ENCODE peak calls at places on chromosomes 4 and X, in eight cellular contexts. M is NCI-H345; W is GM10248; Z is NCI-H1092 treated with DMSO at 0.1 percent for 48 hours; L is stimulated activated CD8-positive, alpha-beta memory T cell treated with anti-CD3 and anti-CD28 coated beads, Interleukin-12 subunit alpha, Interleukin-12 subunit beta, amount 100 ng/mL, for 1 hour; H is stimulated activated CD4-positive, alpha-beta T cell treated with anti-CD3 and anti-CD28 coated beads, TNF-alpha, amount 100 ng/mL, for 4 hours; N is occipital lobe; U is NCI-H2171. F is an unnamed sample.

GRCh38 chrX:136115124-136115908 is 32.0 kb upstream of the FHL1 start:
- DNase-seq in M (no peak), W (no peak), Z (no peak), L (no peak), H (no peak), N (no peak), U (no peak), F (no peak)

GRCh38 chr4:185834778-185835177 is 22.8 kb upstream of the SORBS2 start:
- DNase-seq in M (no peak), W (no peak), Z (no peak), L (no peak), H (no peak), N (no peak), U (no peak), F (no peak)

GRCh38 chr4:61619528-61619927 is 419.4 kb downstream of the ADGRL3 start:
- DNase-seq in M (no peak), W (no peak), Z (no peak), L (no peak), H (no peak), N (no peak), U (no peak), F (no peak)

GRCh38 chr4:97558204-97558804 is 585.0 kb downstream of the STPG2 start:
- DNase-seq in M (no peak), W (no peak), Z (no peak), L (no peak), H (no peak), N (no peak), U (no peak), F (no peak)

GRCh38 chr4:179664628-179665027 is 2222.4 kb upstream of the AGA start:
- DNase-seq in M (no peak), W (no peak), Z (no peak), L (no peak), H (no peak), N (no peak), U (no peak), F (no peak)

GRCh38 chr4:118193421-118193820 is 159.1 kb downstream of the NDST3 start:
- DNase-seq in M (no peak), W (no peak), Z (no peak), L (no peak), H (no peak), N (no peak), U (no peak), F (no peak)

GRCh38 chr4:86788826-86789225 is 60.4 kb downstream of the SLC10A6 start:
- DNase-seq in M (no peak), W (no peak), Z (no peak), L (no peak), H (no peak), N (no peak), U (no peak), F (no peak)

GRCh38 chrX:125404667-125405160 is 85.0 kb downstream of the TEX13C start:
- DNase-seq in M (no peak), W (no peak), Z (no peak), L (no peak), H (no peak), N (no peak), U (no peak), F (no peak)

GRCh38 chr4:183074288-183074990 is 24.6 kb upstream of the WWC2 start:
- DNase-seq in M (no peak), W (no peak), Z (no peak), L (no peak), H (no peak), N (no peak), U (no peak), F (no peak)

GRCh38 chr4:7904108-7904516 is 35.5 kb downstream of the AFAP1 start:
- DNase-seq in M (no peak), W (no peak), Z (no peak), L (no peak), H (no peak), N (no peak), U (no peak), F (no peak)

GRCh38 chr4:116585240-116585639 is 500.1 kb downstream of the TRAM1L1 start:
- DNase-seq in M (no peak), W (no peak), Z (no peak), L (no peak), H (no peak), N (no peak), U (peak; percentile 8), F (no peak)

GRCh38 chrX:123860983-123861382 is 1.1 kb downstream of the XIAP start:
- DNase-seq in M (peak; percentile 14), W (no peak), Z (peak; percentile 32), L (no peak), H (no peak), N (no peak), U (no peak), F (no peak)

GRCh38 chrX:69021095-69021494 is 144.2 kb downstream of the PJA1 start:
- DNase-seq in M (peak; percentile 6), W (no peak), Z (no peak), L (no peak), H (no peak), N (no peak), U (no peak), F (no peak)

GRCh38 chr4:70706516-70706915 is 15.2 kb upstream of the RUFY3 start:
- DNase-seq in M (no peak), W (no peak), Z (no peak), L (no peak), H (no peak), N (no peak), U (no peak), F (no peak)

GRCh38 chr4:7393491-7394183 is 41.1 kb downstream of the PSAPL1 start:
- DNase-seq in M (no peak), W (no peak), Z (no peak), L (no peak), H (no peak), N (no peak), U (no peak), F (no peak)

GRCh38 chr4:110265001-110265400 is 66.6 kb upstream of the ELOVL6 start:
- DNase-seq in M (no peak), W (no peak), Z (no peak), L (no peak), H (no peak), N (no peak), U (no peak), F (no peak)

GRCh38 chr4:183360161-183360919 is 38.1 kb upstream of the CLDN24 start:
- DNase-seq in M (no peak), W (no peak), Z (no peak), L (no peak), H (no peak), N (peak; percentile 5), U (no peak), F (no peak)

GRCh38 chr4:158859661-158860060 is 90.8 kb downstream of the FNIP2 start:
- DNase-seq in M (no peak), W (no peak), Z (no peak), L (no peak), H (no peak), N (no peak), U (no peak), F (no peak)

GRCh38 chr4:45453258-45453841 is 670.5 kb downstream of the GABRG1 start:
- DNase-seq in M (no peak), W (peak; percentile 22), Z (peak; percentile 33), L (no peak), H (no peak), N (no peak), U (peak; percentile 0), F (no peak)

GRCh38 chrX:8139713-8140112 is 31.4 kb downstream of the VCX2 start:
- DNase-seq in M (no peak), W (no peak), Z (no peak), L (no peak), H (no peak), N (no peak), U (no peak), F (no peak)

GRCh38 chr4:128285085-128286023 is 2.3 kb downstream of the PGRMC2 start:
- DNase-seq in M (no peak), W (no peak), Z (no peak), L (no peak), H (no peak), N (no peak), U (no peak), F (no peak)

GRCh38 chr4:6423575-6423974 is 48.8 kb downstream of the PPP2R2C start:
- DNase-seq in M (no peak), W (peak; percentile 82), Z (no peak), L (no peak), H (no peak), N (no peak), U (no peak), F (no peak)

GRCh38 chr4:181962321-181962720 is 280.9 kb upstream of the TENM3 start:
- DNase-seq in M (no peak), W (no peak), Z (no peak), L (no peak), H (no peak), N (no peak), U (no peak), F (no peak)

GRCh38 chr4:42785817-42786216 is 106.7 kb upstream of the GRXCR1 start:
- DNase-seq in M (no peak), W (no peak), Z (no peak), L (no peak), H (no peak), N (no peak), U (no peak), F (no peak)

GRCh38 chrX:9650091-9650490 is 115.6 kb downstream of the GPR143 start:
- DNase-seq in M (no peak), W (no peak), Z (no peak), L (no peak), H (no peak), N (no peak), U (no peak), F (no peak)

F was measured in glomerular endothelial cell.